ENCODE peak calls at places on chromosomes 3 and 15, in six cellular contexts. One of them, this sample, is unnamed.

GRCh38 chr3:160168290-160168689 is 56.9 kb upstream of the C3orf80 start:
- DNase-seq in sigmoid colon: no peak
- DNase-seq in gastrocnemius medialis: no peak
- DNase-seq in DND-41: no peak
- DNase-seq in RWPE1: no peak
- DNase-seq in IMR-90: no peak
- DNase-seq in this sample: no peak

GRCh38 chr3:100334340-100335136 is at the start of gene NIT2:
- DNase-seq in sigmoid colon: peak
- DNase-seq in IMR-90: peak
- DNase-seq in gastrocnemius medialis: peak
- DNase-seq in RWPE1: peak
- DNase-seq in DND-41: peak
- DNase-seq in this sample: peak

GRCh38 chr3:105526349-105527111 is 159.8 kb downstream of the ALCAM start:
- DNase-seq in DND-41: no peak
- DNase-seq in RWPE1: peak
- DNase-seq in IMR-90: peak
- DNase-seq in gastrocnemius medialis: no peak
- DNase-seq in sigmoid colon: no peak
- DNase-seq in this sample: no peak

GRCh38 chr3:44957986-44958385 is 18.0 kb downstream of the ZDHHC3 start:
- DNase-seq in DND-41: no peak
- DNase-seq in sigmoid colon: no peak
- DNase-seq in RWPE1: no peak
- DNase-seq in IMR-90: no peak
- DNase-seq in gastrocnemius medialis: no peak
- DNase-seq in this sample: no peak

GRCh38 chr3:157159037-157159761 is 748 bp downstream of the CCNL1 start:
- DNase-seq in IMR-90: peak
- DNase-seq in RWPE1: peak
- DNase-seq in sigmoid colon: peak
- DNase-seq in gastrocnemius medialis: peak
- DNase-seq in DND-41: peak
- DNase-seq in this sample: no peak

GRCh38 chr15:77497942-77498361 is 77.3 kb downstream of the HMG20A start:
- DNase-seq in IMR-90: peak
- DNase-seq in sigmoid colon: no peak
- DNase-seq in RWPE1: no peak
- DNase-seq in gastrocnemius medialis: peak
- DNase-seq in DND-41: no peak
- DNase-seq in this sample: no peak

GRCh38 chr3:129230311-129231019 is 18.9 kb upstream of the COPG1 start:
- DNase-seq in RWPE1: peak
- DNase-seq in DND-41: no peak
- DNase-seq in sigmoid colon: no peak
- DNase-seq in gastrocnemius medialis: no peak
- DNase-seq in IMR-90: peak
- DNase-seq in this sample: no peak

GRCh38 chr15:82043726-82044372 is 2.0 kb downstream of the MEX3B start:
- DNase-seq in RWPE1: no peak
- DNase-seq in DND-41: no peak
- DNase-seq in IMR-90: no peak
- DNase-seq in sigmoid colon: peak
- DNase-seq in gastrocnemius medialis: no peak
- DNase-seq in this sample: no peak

DNA sequence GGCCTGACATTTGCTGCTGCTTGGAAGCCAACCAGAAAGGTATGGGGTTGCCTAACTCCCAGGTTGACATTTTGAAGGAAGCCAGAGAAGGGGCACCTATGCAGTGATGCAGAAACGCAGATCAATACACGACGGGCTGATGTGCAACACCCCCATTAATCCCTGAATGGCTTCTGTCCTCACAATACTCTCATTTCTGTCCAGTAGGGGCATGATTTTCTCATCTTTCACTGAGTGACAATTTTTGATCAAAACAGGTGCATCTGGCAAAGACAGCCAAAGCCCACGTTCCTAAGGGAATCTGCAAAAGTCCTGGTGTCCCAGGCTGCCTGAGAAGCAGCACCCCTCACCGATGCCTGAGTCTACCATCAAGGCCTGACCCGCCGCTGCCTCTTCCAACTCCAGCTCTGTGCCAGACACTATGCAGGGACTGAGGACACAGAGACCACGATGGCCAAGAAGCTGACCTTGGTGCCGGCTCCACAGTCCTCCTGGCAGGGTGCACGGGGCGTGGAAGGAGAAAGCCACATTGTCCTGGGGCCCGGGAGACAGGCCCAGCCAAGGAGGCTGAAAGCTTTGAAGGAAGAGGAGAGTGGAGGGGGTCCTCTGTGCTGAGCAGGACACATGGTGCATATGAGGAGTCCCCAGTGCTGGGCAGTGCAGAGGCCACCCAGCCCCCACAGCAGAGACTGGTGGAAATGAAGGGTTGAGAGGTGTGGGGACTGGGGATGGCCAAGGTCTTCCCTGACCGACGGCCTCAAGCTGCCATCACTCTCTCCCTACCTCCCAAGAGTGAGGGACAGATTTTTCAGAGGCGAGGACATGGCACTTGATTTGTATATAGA is 159.6 kb downstream of the NUP210 start:
- DNase-seq in RWPE1: no peak
- DNase-seq in DND-41: no peak
- DNase-seq in sigmoid colon: no peak
- DNase-seq in gastrocnemius medialis: no peak
- DNase-seq in IMR-90: no peak
- DNase-seq in this sample: no peak
- TF ChIP-seq CTCF in RWPE1: no peak
- TF ChIP-seq CTCF in DND-41: peak
- TF ChIP-seq CTCF in sigmoid colon: no peak
- TF ChIP-seq CTCF in gastrocnemius medialis: no peak
- TF ChIP-seq CTCF in IMR-90: no peak
- TF ChIP-seq CTCF in this sample: no peak

GRCh38 chr15:67945951-67946700 is 106.3 kb upstream of the RNU6-1 start:
- DNase-seq in DND-41: peak
- DNase-seq in gastrocnemius medialis: no peak
- DNase-seq in sigmoid colon: no peak
- DNase-seq in IMR-90: peak
- DNase-seq in RWPE1: peak
- DNase-seq in this sample: no peak
- H3K27ac ChIP-seq in DND-41: peak
- H3K27ac ChIP-seq in gastrocnemius medialis: no peak
- H3K27ac ChIP-seq in sigmoid colon: no peak
- H3K27ac ChIP-seq in IMR-90: no peak
- H3K27ac ChIP-seq in RWPE1: peak
- H3K27ac ChIP-seq in this sample: peak

DNA sequence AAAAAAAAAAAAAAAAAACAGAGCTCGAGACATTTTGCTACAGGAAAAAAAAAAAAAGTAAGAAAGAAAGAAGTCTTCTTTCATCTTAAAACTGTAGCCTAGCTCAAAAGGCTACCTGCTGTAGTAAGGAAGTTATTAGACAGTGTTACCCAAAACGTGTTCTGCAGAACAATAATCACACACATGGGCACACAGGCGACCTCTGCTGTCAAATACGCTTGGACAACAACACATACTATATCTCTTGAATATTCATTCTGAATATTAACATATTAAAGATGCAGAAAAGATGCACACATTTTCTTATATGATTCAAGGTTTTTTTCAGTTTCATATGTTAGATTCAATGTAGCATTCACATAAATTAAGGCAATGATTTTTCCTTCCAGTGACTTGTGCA is 215.8 kb downstream of the ROBO1 start:
- DNase-seq in gastrocnemius medialis: no peak
- DNase-seq in sigmoid colon: no peak
- DNase-seq in IMR-90: no peak
- DNase-seq in RWPE1: no peak
- DNase-seq in DND-41: no peak
- DNase-seq in this sample: no peak
- TF ChIP-seq CTCF in gastrocnemius medialis: no peak
- TF ChIP-seq CTCF in sigmoid colon: no peak
- TF ChIP-seq CTCF in IMR-90: no peak
- TF ChIP-seq CTCF in RWPE1: no peak
- TF ChIP-seq CTCF in DND-41: no peak
- TF ChIP-seq CTCF in this sample: no peak

DNA sequence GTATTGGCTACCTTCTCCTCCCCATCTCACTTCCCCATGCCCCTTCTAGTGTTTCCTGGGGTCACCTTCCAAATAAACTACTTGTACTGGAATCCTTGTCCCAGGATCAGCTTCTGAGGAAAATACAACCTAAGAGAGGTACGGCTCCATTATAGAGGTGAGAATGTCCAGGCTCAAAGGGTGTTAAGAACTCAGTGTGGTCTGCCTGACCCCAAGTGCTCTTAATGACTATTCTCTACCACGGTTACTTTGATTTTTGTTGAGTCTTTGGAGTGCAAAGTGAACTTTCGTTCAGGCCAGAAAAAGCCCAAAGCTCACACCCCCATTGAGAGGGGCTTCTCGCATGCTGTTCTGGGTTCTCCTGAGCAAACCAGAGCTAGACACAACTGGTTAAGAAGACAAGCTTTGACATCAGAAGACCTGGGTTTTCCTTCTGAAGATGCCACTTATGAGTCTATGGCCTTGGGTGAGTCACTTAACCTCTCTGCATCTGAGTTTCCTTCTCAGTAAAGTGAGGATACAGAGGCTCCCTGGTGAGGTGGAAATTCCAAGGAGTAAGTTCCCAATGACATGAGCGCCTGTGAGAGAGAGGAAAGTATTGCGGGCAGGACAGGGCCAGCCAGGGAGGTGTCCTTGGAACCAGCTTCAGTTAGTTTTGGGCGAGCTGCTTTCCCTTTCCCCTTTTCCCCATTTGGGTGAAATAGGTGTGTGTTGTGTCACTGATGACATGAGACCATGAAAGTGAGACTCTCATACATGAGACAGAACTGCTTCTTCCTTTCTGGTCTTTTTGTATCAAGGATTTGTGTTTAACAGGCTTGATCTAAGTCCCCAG is 475.0 kb upstream of the PROK2 start:
- DNase-seq in sigmoid colon: no peak
- DNase-seq in gastrocnemius medialis: no peak
- DNase-seq in RWPE1: no peak
- DNase-seq in IMR-90: no peak
- DNase-seq in DND-41: no peak
- DNase-seq in this sample: no peak
- H3K27ac ChIP-seq in sigmoid colon: no peak
- H3K27ac ChIP-seq in gastrocnemius medialis: no peak
- H3K27ac ChIP-seq in RWPE1: no peak
- H3K27ac ChIP-seq in IMR-90: no peak
- H3K27ac ChIP-seq in DND-41: no peak
- H3K27ac ChIP-seq in this sample: no peak

GRCh38 chr3:147385059-147386012 is 21.0 kb downstream of the ZIC4 start:
- DNase-seq in sigmoid colon: no peak
- DNase-seq in IMR-90: no peak
- DNase-seq in RWPE1: no peak
- DNase-seq in gastrocnemius medialis: no peak
- DNase-seq in DND-41: no peak
- DNase-seq in this sample: no peak

GRCh38 chr3:147383617-147384016 is 22.7 kb downstream of the ZIC4 start:
- DNase-seq in IMR-90: no peak
- DNase-seq in gastrocnemius medialis: no peak
- DNase-seq in RWPE1: no peak
- DNase-seq in DND-41: no peak
- DNase-seq in sigmoid colon: no peak
- DNase-seq in this sample: no peak

GRCh38 chr3:147381610-147382009 is 24.7 kb downstream of the ZIC4 start:
- DNase-seq in DND-41: no peak
- DNase-seq in sigmoid colon: no peak
- DNase-seq in RWPE1: no peak
- DNase-seq in gastrocnemius medialis: no peak
- DNase-seq in IMR-90: no peak
- DNase-seq in this sample: no peak

GRCh38 chr3:147387550-147388394 is 18.6 kb downstream of the ZIC4 start:
- DNase-seq in RWPE1: no peak
- DNase-seq in sigmoid colon: no peak
- DNase-seq in gastrocnemius medialis: no peak
- DNase-seq in IMR-90: no peak
- DNase-seq in DND-41: no peak
- DNase-seq in this sample: no peak

DNA sequence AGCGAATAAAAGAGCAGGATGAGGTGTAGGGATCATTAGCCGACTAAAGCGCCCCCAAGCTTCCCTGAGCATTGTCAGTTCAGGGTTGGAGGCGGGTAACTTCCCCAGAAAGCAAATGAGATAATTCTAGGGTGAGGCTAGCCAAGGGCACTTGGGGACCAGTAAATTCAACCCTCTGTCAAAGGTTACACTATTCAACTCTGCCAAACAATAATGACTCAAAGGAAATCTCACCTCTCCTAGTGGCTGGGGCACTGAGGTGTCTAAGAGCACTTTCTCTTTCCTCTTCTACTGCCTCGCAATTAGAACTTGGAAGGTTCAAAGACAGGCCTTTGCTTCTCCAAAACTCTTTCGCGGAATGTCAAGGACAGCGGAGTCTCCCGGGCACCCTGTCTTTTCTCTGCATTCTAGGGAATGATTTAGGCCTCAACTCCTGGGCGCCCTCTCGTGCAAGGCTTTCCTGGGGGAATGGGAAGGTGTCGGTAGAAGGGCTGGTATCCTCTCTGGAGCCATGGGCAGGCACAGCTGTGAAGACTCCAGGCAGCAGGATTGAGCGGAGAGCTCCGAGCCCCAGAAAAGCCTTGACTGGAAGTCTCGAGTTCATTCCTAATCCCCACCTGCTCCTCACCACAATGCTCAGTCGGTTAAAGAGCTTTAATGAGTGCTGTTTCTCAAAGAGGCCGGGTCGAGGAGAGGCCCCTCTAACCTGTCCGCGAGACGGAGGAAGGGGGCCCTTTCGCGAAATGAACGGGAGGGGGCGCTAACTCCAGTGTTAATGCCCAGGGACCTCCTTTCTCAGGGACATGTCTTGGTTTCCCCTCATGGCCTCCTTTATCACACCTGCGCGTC is 21.9 kb downstream of the ZIC4 start:
- DNase-seq in sigmoid colon: no peak
- DNase-seq in IMR-90: no peak
- DNase-seq in gastrocnemius medialis: no peak
- DNase-seq in RWPE1: no peak
- DNase-seq in DND-41: no peak
- DNase-seq in this sample: no peak
- TF ChIP-seq CTCF in sigmoid colon: no peak
- TF ChIP-seq CTCF in IMR-90: peak
- TF ChIP-seq CTCF in gastrocnemius medialis: peak
- TF ChIP-seq CTCF in RWPE1: no peak
- TF ChIP-seq CTCF in DND-41: no peak
- TF ChIP-seq CTCF in this sample: no peak

DNA sequence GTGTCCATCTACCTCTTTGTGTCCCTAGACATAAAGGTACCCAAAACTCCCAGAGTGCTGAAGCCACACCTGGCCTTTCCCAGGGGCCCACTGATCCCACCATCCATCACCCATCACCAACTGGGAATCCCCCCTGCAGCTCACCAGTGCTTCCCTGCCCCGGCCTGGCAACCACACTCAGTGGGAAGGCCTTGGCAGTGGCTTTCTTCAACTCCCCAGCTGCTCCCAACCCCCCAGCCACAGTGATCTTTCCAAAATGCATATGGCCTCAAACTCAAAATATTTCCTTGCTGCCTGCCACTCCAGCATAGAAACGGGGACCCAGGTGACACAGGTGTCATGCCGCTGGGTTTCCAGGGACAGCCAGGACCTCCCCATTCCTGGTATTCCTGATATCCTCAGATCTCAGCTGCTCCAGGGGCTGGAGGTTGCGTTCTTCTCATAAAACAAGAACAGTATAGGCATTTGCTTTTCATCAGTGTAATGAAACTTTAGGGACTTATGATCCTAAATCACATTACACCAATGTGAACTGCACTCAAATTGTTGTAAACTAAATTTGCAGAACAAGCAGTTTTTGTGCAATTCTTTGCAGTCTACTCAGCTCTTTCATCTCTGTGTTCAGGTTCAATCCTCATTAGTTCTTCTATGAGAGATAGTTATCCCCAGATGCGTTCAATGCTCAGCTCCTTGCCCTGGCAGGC is 1.3 kb downstream of the OCA2 start:
- DNase-seq in RWPE1: no peak
- DNase-seq in DND-41: no peak
- DNase-seq in gastrocnemius medialis: no peak
- DNase-seq in sigmoid colon: peak
- DNase-seq in IMR-90: no peak
- DNase-seq in this sample: no peak
- H3K27ac ChIP-seq in RWPE1: no peak
- H3K27ac ChIP-seq in DND-41: no peak
- H3K27ac ChIP-seq in gastrocnemius medialis: no peak
- H3K27ac ChIP-seq in sigmoid colon: no peak
- H3K27ac ChIP-seq in IMR-90: no peak
- H3K27ac ChIP-seq in this sample: peak